ENCODE peak calls at places on chromosomes 7 and 10, in nine cellular contexts. I is CD8-positive, alpha-beta T cell; F is endodermal cell; R is GM23338; A is fibroblast of mammary gland; Q is astrocyte of the cerebellum; Y is MG63; P is skeletal muscle cell; D is transverse colon. N is an unnamed sample.

GRCh38 chr10:43596546-43596945 is 9.7 kb upstream of the ZNF485 start:
- DNase-seq in R (no peak), I (no peak), Y (peak; percentile 20), Q (no peak), D (no peak), P (no peak), A (no peak), F (no peak), N (no peak)

GRCh38 chr10:80414126-80414898 is 6.0 kb downstream of the PRXL2A start:
- DNase-seq in R (no peak), I (no peak), A (no peak), F (no peak), Y (no peak), Q (no peak), P (no peak), D (peak; percentile 48), N (no peak)

GRCh38 chr10:76133597-76134255 is 702.3 kb downstream of the LRMDA start:
- DNase-seq in Y (no peak), P (no peak), R (no peak), I (no peak), A (peak; percentile 53), F (no peak), D (no peak), Q (no peak), N (no peak)

GRCh38 chr10:61992683-61993629 is 91.5 kb downstream of the ARID5B start:
- DNase-seq in Y (peak; percentile 13), F (no peak), D (peak; percentile 56), A (peak; percentile 97), Q (peak; percentile 75), R (no peak), I (peak; percentile 27), P (peak; percentile 80), N (no peak)

GRCh38 chr10:101684782-101685181 is 10.2 kb downstream of the FBXW4 start:
- DNase-seq in R (no peak), D (no peak), P (no peak), F (no peak), Y (no peak), Q (no peak), A (no peak), I (no peak), N (no peak)

GRCh38 chr10:100802196-100802595 is 56.8 kb downstream of the PAX2 start:
- DNase-seq in I (no peak), Q (no peak), R (no peak), D (no peak), P (no peak), F (no peak), Y (no peak), A (no peak), N (no peak)

GRCh38 chr7:157576415-157576814 is 239.6 kb downstream of the DNAJB6 start:
- DNase-seq in R (no peak), D (peak; percentile 56), A (no peak), F (no peak), P (no peak), Q (no peak), Y (no peak), I (peak; percentile 29), N (no peak)

GRCh38 chr7:151264615-151265014 is 16.1 kb upstream of the SMARCD3 start:
- DNase-seq in R (no peak), F (no peak), Y (no peak), I (no peak), Q (no peak), P (no peak), D (no peak), A (no peak), N (no peak)

GRCh38 chr10:111785921-111786320 is 397.6 kb downstream of the GPAM start:
- DNase-seq in D (no peak), R (no peak), A (no peak), I (no peak), P (no peak), F (no peak), Q (no peak), Y (no peak), N (no peak)

GRCh38 chr10:113625461-113626186 is 38.2 kb downstream of the NRAP start:
- DNase-seq in I (no peak), F (peak; percentile 27), A (no peak), R (no peak), P (no peak), Q (no peak), Y (no peak), D (no peak), N (no peak)

GRCh38 chr10:101839421-101840063 is 4.1 kb downstream of the KCNIP2 start:
- DNase-seq in P (no peak), I (peak; percentile 28), D (peak; percentile 68), Y (no peak), R (peak; percentile 82), A (peak; percentile 26), Q (no peak), F (peak; percentile 83), N (no peak)

GRCh38 chr10:14617850-14618249 is 156.8 kb downstream of the FAM107B start:
- DNase-seq in I (no peak), Y (no peak), A (peak; percentile 72), P (no peak), R (no peak), F (no peak), D (no peak), Q (no peak), N (no peak)

GRCh38 chr7:133258174-133258573 is 5.3 kb downstream of the EXOC4 start:
- DNase-seq in R (no peak), F (no peak), P (no peak), I (no peak), Q (no peak), A (no peak), Y (no peak), D (no peak), N (no peak)

GRCh38 chr7:92646966-92647625 is 56.9 kb upstream of the FAM133B start:
- DNase-seq in P (no peak), Q (no peak), Y (no peak), R (no peak), D (no peak), F (no peak), A (no peak), I (no peak), N (no peak)

GRCh38 chr7:92644406-92645113 is 54.4 kb upstream of the FAM133B start:
- DNase-seq in P (peak; percentile 58), I (no peak), D (no peak), Q (no peak), A (peak; percentile 67), R (no peak), F (no peak), Y (no peak), N (no peak)

GRCh38 chr7:92645114-92645497 is 54.9 kb upstream of the FAM133B start:
- DNase-seq in F (no peak), R (no peak), Q (no peak), I (no peak), P (no peak), D (no peak), A (no peak), Y (no peak), N (no peak)

GRCh38 chr7:92643821-92644220 is 53.6 kb upstream of the FAM133B start:
- DNase-seq in I (no peak), R (no peak), A (no peak), F (no peak), D (no peak), Q (no peak), P (no peak), Y (no peak), N (no peak)

GRCh38 chr7:92645531-92646061 is 55.4 kb upstream of the FAM133B start:
- DNase-seq in I (no peak), A (no peak), Q (no peak), P (no peak), F (no peak), Y (peak; percentile 69), R (no peak), D (peak; percentile 75), N (peak; percentile 65)
- H3K4me3 ChIP-seq in I (no peak overlapping the region), A (no peak overlapping the region), Q (no peak overlapping the region), P (no peak overlapping the region), F (no peak overlapping the region), Y (no peak overlapping the region), R (no peak overlapping the region), D (no peak overlapping the region), N (no peak overlapping the region)

DNA sequence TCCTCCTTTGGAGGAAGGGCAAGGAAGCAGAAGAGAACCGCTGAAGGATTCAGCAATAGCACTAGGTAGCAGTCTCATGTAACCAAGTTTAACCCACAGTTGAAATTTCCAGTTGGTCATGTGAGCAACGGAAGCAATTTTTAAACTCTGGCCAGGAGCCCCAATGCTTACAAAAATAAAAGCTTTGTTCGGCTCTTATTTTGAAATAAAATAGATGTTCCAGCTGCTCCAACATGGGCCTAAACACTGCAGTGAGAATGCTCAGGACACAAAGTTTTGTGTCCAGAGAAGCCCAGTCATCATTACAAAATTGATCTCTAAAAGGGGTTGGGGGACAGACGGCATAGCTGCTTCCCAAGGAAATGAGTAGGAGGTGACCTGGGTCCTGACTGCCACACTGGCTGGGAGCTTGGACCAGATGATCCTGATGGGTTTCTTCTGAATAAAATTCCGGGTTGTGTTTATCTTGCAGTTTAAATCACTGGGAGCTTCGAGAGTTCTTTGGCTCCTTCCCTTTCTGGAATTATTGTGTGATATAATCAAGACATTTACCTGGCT is 452 bp upstream of the TMEM140 start:
- DNase-seq in I (no peak), Q (no peak), A (peak; percentile 67), R (no peak), P (no peak), D (no peak), Y (no peak), F (no peak), N (no peak)
- H3K4me3 ChIP-seq in I (peak overlapping the region; percentile 60), Q (no peak overlapping the region), A (peak overlapping the region; percentile 44), R (no peak overlapping the region), P (no peak overlapping the region), D (peak overlapping the region; percentile 57), Y (peak overlapping the region; percentile 41), F (no peak overlapping the region), N (peak overlapping the region; percentile 40)

GRCh38 chr10:58824396-58824795 is 311.7 kb downstream of the BICC1 start:
- DNase-seq in F (no peak), Y (no peak), D (no peak), P (no peak), I (no peak), R (no peak), Q (no peak), A (no peak), N (no peak)
- H3K4me3 ChIP-seq in F (no peak overlapping the region), Y (no peak overlapping the region), D (no peak overlapping the region), P (no peak overlapping the region), I (no peak overlapping the region), R (no peak overlapping the region), Q (no peak overlapping the region), A (no peak overlapping the region), N (no peak overlapping the region)

GRCh38 chr7:100100420-100101015 is 679 bp downstream of the MCM7 start:
- DNase-seq in Y (peak; percentile 91), I (peak; percentile 74), A (peak; percentile 95), R (peak; percentile 96), D (peak; percentile 95), F (peak; percentile 95), Q (peak; percentile 96), P (peak; percentile 98), N (peak; percentile 95)

GRCh38 chr7:100098913-100099312 is 2.3 kb downstream of the MCM7 start:
- DNase-seq in Y (no peak), R (no peak), Q (no peak), I (no peak), P (no peak), A (no peak), F (no peak), D (no peak), N (no peak)

GRCh38 chr7:100102950-100103840 is 1.8 kb downstream of the AP4M1 start:
- DNase-seq in D (no peak), Y (no peak), I (no peak), R (no peak), F (no peak), Q (peak; percentile 87), P (peak; percentile 26), A (peak; percentile 97), N (peak; percentile 69)

GRCh38 chr7:100101016-100101862 is at the start of the genes AP4M1 and MCM7:
- DNase-seq in Q (peak; percentile 97), P (peak; percentile 98), A (peak; percentile 98), D (peak; percentile 99), Y (peak; percentile 98), I (peak; percentile 88), R (peak; percentile 99), F (peak; percentile 99), N (peak; percentile 99)

GRCh38 chr7:100099452-100099851 is 1.7 kb downstream of the MCM7 start:
- DNase-seq in I (no peak), D (no peak), P (no peak), F (no peak), Q (no peak), Y (no peak), A (no peak), R (no peak), N (no peak)
- H3K4me3 ChIP-seq in I (peak overlapping the region; percentile 98), D (peak overlapping the region; percentile 72), P (peak overlapping the region; percentile 86), F (peak overlapping the region; percentile 92), Q (peak overlapping the region; percentile 85), Y (peak overlapping the region; percentile 84), A (peak overlapping the region; percentile 84), R (peak overlapping the region; percentile 100), N (peak overlapping the region; percentile 75)

N was measured in SJSA1.